ENCODE peak calls at places on chromosome 3, in eight cellular contexts. E is NCI-H1436; Y is HS-27A; L is activated CD4-positive, alpha-beta memory T cell treated with anti-CD3 and anti-CD28 coated beads, Interleukin-2, amount 10 ng/mL, durations not matched to agents 7 days and 5 days; P is T-helper 1 cell; S is DMS79 treated with DMSO at 0.1 percent for 48 hours; V is OCI-LY7; O is AG08395. D is an unnamed sample.

GRCh38 chr3:186823391-186823790 is 17.1 kb upstream of the RFC4 start:
- DNase-seq in E (no peak), Y (no peak), L (no peak), P (no peak), S (no peak), V (no peak), O (no peak), D (no peak)

GRCh38 chr3:173932624-173933023 is 535.1 kb downstream of the NLGN1 start:
- DNase-seq in E (peak; percentile 58), Y (no peak), L (no peak), P (no peak), S (peak; percentile 72), V (no peak), O (peak; percentile 71), D (peak; percentile 61)

GRCh38 chr3:195763248-195763830 is 42.6 kb downstream of the MUC20 start:
- DNase-seq in E (no peak), Y (no peak), L (no peak), P (no peak), S (no peak), V (no peak), O (no peak), D (no peak)

GRCh38 chr3:105253225-105253624 is 113.5 kb upstream of the ALCAM start:
- DNase-seq in E (peak; percentile 49), Y (no peak), L (no peak), P (no peak), S (peak; percentile 38), V (no peak), O (no peak), D (no peak)

GRCh38 chr3:124565013-124565412 is 165.2 kb upstream of the UMPS start:
- DNase-seq in E (peak; percentile 51), Y (peak; percentile 65), L (peak; percentile 53), P (peak; percentile 27), S (peak; percentile 72), V (peak; percentile 52), O (peak; percentile 79), D (peak; percentile 86)

GRCh38 chr3:168455814-168456213 is 360.1 kb upstream of the GOLIM4 start:
- DNase-seq in E (no peak), Y (no peak), L (no peak), P (no peak), S (no peak), V (no peak), O (no peak), D (no peak)

GRCh38 chr3:50587806-50588758 is 18.8 kb downstream of the HEMK1 start:
- DNase-seq in E (no peak), Y (no peak), L (peak; percentile 81), P (peak; percentile 89), S (no peak), V (no peak), O (no peak), D (no peak)

GRCh38 chr3:125057186-125057850 is 1.5 kb upstream of the HEG1 start:
- DNase-seq in E (no peak), Y (peak; percentile 66), L (no peak), P (no peak), S (no peak), V (no peak), O (peak; percentile 69), D (peak; percentile 86)

GRCh38 chr3:63467392-63467791 is 185.1 kb upstream of the SNTN start:
- DNase-seq in E (peak; percentile 11), Y (no peak), L (no peak), P (no peak), S (no peak), V (no peak), O (no peak), D (no peak)

GRCh38 chr3:136939489-136939888 is 18.3 kb upstream of the IL20RB start:
- DNase-seq in E (no peak), Y (no peak), L (no peak), P (no peak), S (no peak), V (no peak), O (no peak), D (no peak)

GRCh38 chr3:111428301-111428700 is 113.7 kb upstream of the CD96 start:
- DNase-seq in E (no peak), Y (no peak), L (no peak), P (no peak), S (no peak), V (no peak), O (no peak), D (no peak)

GRCh38 chr3:67819447-67819846 is 165.0 kb upstream of the SUCLG2 start:
- DNase-seq in E (no peak), Y (no peak), L (no peak), P (no peak), S (no peak), V (peak; percentile 67), O (no peak), D (peak; percentile 24)

GRCh38 chr3:107198522-107199271 is 178.5 kb upstream of the CCDC54 start:
- DNase-seq in E (no peak), Y (no peak), L (no peak), P (no peak), S (no peak), V (no peak), O (peak; percentile 58), D (no peak)

GRCh38 chr3:99674086-99674789 is 35.8 kb downstream of the COL8A1 start:
- DNase-seq in E (no peak), Y (no peak), L (no peak), P (no peak), S (no peak), V (no peak), O (no peak), D (peak; percentile 73)

GRCh38 chr3:122392868-122393844 is 9.2 kb downstream of the FAM162A start:
- DNase-seq in E (peak; percentile 31), Y (no peak), L (peak; percentile 23), P (peak; percentile 56), S (peak; percentile 36), V (peak; percentile 70), O (peak; percentile 62), D (peak; percentile 56)

GRCh38 chr3:134644731-134645514 is 5.9 kb downstream of the KY start:
- DNase-seq in E (no peak), Y (no peak), L (no peak), P (no peak), S (no peak), V (no peak), O (no peak), D (no peak)

GRCh38 chr3:54087581-54088410 is 34.6 kb upstream of the CACNA2D3 start:
- DNase-seq in E (no peak), Y (no peak), L (no peak), P (no peak), S (no peak), V (no peak), O (no peak), D (no peak)

GRCh38 chr3:98482717-98483482 is 14.6 kb upstream of the OR5K2 start:
- DNase-seq in E (no peak), Y (no peak), L (no peak), P (no peak), S (no peak), V (no peak), O (no peak), D (peak; percentile 35)

GRCh38 chr3:8736436-8736835 is 2.8 kb downstream of the CAV3 start:
- DNase-seq in E (no peak), Y (no peak), L (no peak), P (no peak), S (no peak), V (no peak), O (no peak), D (no peak)

GRCh38 chr3:15796771-15797599 is 794 bp downstream of the ANKRD28 start:
- DNase-seq in E (no peak), Y (no peak), L (no peak), P (peak; percentile 41), S (no peak), V (no peak), O (peak; percentile 58), D (peak; percentile 77)

GRCh38 chr3:40229411-40229810 is 80.1 kb upstream of the EIF1B start:
- DNase-seq in E (no peak), Y (no peak), L (no peak), P (no peak), S (no peak), V (no peak), O (no peak), D (no peak)

GRCh38 chr3:138941259-138941885 is 5.6 kb downstream of the FOXL2 start:
- DNase-seq in E (no peak), Y (no peak), L (no peak), P (peak; percentile 22), S (no peak), V (peak; percentile 27), O (peak; percentile 44), D (peak; percentile 66)

GRCh38 chr3:122014741-122015140 is 7.3 kb downstream of the ILDR1 start:
- DNase-seq in E (no peak), Y (no peak), L (no peak), P (peak; percentile 43), S (no peak), V (no peak), O (no peak), D (no peak)

GRCh38 chr3:175020101-175020500 is 161.0 kb downstream of the NAALADL2 start:
- DNase-seq in E (no peak), Y (no peak), L (no peak), P (no peak), S (no peak), V (no peak), O (no peak), D (no peak)

GRCh38 chr3:188389711-188390346 is 235.9 kb downstream of the LPP start:
- DNase-seq in E (no peak), Y (no peak), L (peak; percentile 37), P (peak; percentile 40), S (no peak), V (peak; percentile 92), O (peak; percentile 56), D (peak; percentile 48)

GRCh38 chr3:183984749-183985729 is 32.6 kb downstream of the ABCC5 start:
- DNase-seq in E (no peak), Y (no peak), L (no peak), P (no peak), S (no peak), V (no peak), O (no peak), D (no peak)

GRCh38 chr3:61832375-61833229 is 271.2 kb downstream of the PTPRG start:
- DNase-seq in E (no peak), Y (no peak), L (no peak), P (no peak), S (no peak), V (no peak), O (no peak), D (no peak)

GRCh38 chr3:129056832-129057231 is 3.7 kb upstream of the GP9 start:
- DNase-seq in E (no peak), Y (no peak), L (no peak), P (no peak), S (no peak), V (no peak), O (no peak), D (no peak)

GRCh38 chr3:189270248-189270832 is 98.6 kb downstream of the TPRG1 start:
- DNase-seq in E (peak; percentile 87), Y (peak; percentile 50), L (peak; percentile 56), P (peak; percentile 68), S (peak; percentile 62), V (peak; percentile 61), O (peak; percentile 78), D (peak; percentile 88)

GRCh38 chr3:178778579-178778978 is 242.3 kb downstream of the KCNMB2 start:
- DNase-seq in E (peak; percentile 44), Y (no peak), L (no peak), P (no peak), S (no peak), V (no peak), O (no peak), D (peak; percentile 20)

GRCh38 chr3:70803891-70804290 is 491.5 kb upstream of the MDFIC2 start:
- DNase-seq in E (no peak), Y (no peak), L (no peak), P (no peak), S (no peak), V (no peak), O (no peak), D (no peak)

GRCh38 chr3:143157957-143158548 is 38.5 kb downstream of the CHST2 start:
- DNase-seq in E (no peak), Y (no peak), L (no peak), P (peak; percentile 43), S (no peak), V (no peak), O (no peak), D (no peak)

GRCh38 chr3:194574639-194575483 is 58.4 kb downstream of the TMEM44 start:
- DNase-seq in E (no peak), Y (no peak), L (no peak), P (no peak), S (no peak), V (no peak), O (no peak), D (peak; percentile 41)